ENCODE peak calls at places on chromosomes 13 and 19, in ten cellular contexts. V, K, S, R, L, M, F, O, I and Y are unnamed samples.

GRCh38 chr13:72565893-72566292 is 161.5 kb downstream of the MZT1 start:
- DNase-seq in V (no peak), K (no peak), S (peak; percentile 44), R (no peak), L (no peak), M (no peak), F (no peak), O (no peak), I (no peak), Y (peak; percentile 20)

GRCh38 chr19:16026131-16026530 is 50.2 kb upstream of the TPM4 start:
- DNase-seq in V (no peak), K (no peak), S (no peak), R (no peak), L (no peak), M (no peak), F (no peak), O (no peak), I (no peak), Y (no peak)

GRCh38 chr19:7506385-7507328 is 9.2 kb upstream of the ZNF358 start:
- DNase-seq in V (no peak), K (peak; percentile 24), S (no peak), R (no peak), L (no peak), M (peak; percentile 32), F (peak; percentile 95), O (peak; percentile 78), I (peak; percentile 98), Y (no peak)

GRCh38 chr19:39733841-39734240 is 4.0 kb downstream of the CLC start:
- DNase-seq in V (no peak), K (no peak), S (no peak), R (no peak), L (no peak), M (no peak), F (no peak), O (no peak), I (no peak), Y (no peak)

GRCh38 chr13:66446413-66446812 is 783.7 kb downstream of the PCDH9 start:
- DNase-seq in V (no peak), K (no peak), S (no peak), R (no peak), L (no peak), M (no peak), F (no peak), O (no peak), I (no peak), Y (no peak)

GRCh38 chr19:42316223-42317211 is 3.4 kb downstream of the TMEM145 start:
- DNase-seq in V (peak; percentile 53), K (no peak), S (no peak), R (no peak), L (no peak), M (no peak), F (no peak), O (no peak), I (no peak), Y (no peak)

GRCh38 chr13:100434010-100434763 is 154.4 kb downstream of the GGACT start:
- DNase-seq in V (no peak), K (peak; percentile 33), S (no peak), R (no peak), L (no peak), M (no peak), F (no peak), O (no peak), I (no peak), Y (peak; percentile 36)

GRCh38 chr13:48783181-48783630 is 129.5 kb downstream of the CYSLTR2 start:
- DNase-seq in V (no peak), K (peak; percentile 99), S (no peak), R (no peak), L (no peak), M (peak; percentile 96), F (peak; percentile 79), O (no peak), I (no peak), Y (peak; percentile 95)

GRCh38 chr19:57068326-57068725 is 51.5 kb upstream of the USP29 start:
- DNase-seq in V (no peak), K (no peak), S (no peak), R (no peak), L (no peak), M (no peak), F (no peak), O (no peak), I (no peak), Y (no peak)

GRCh38 chr13:96089749-96090239 is at the start of gene HS6ST3:
- DNase-seq in V (peak; percentile 72), K (no peak), S (no peak), R (no peak), L (no peak), M (no peak), F (no peak), O (no peak), I (peak; percentile 71), Y (no peak)

GRCh38 chr19:1864480-1865171 is 1.2 kb upstream of the KLF16 start:
- DNase-seq in V (peak; percentile 80), K (no peak), S (no peak), R (no peak), L (peak; percentile 49), M (no peak), F (peak; percentile 60), O (peak; percentile 80), I (peak; percentile 95), Y (no peak)

GRCh38 chr19:48400018-48400742 is 6.7 kb downstream of the GRIN2D start:
- DNase-seq in V (no peak), K (peak; percentile 48), S (no peak), R (no peak), L (no peak), M (no peak), F (peak; percentile 40), O (peak; percentile 68), I (peak; percentile 89), Y (no peak)

GRCh38 chr19:46461537-46461936 is 9.8 kb downstream of the PNMA8A start:
- DNase-seq in V (no peak), K (no peak), S (no peak), R (no peak), L (no peak), M (no peak), F (no peak), O (no peak), I (no peak), Y (no peak)

GRCh38 chr13:30616927-30617314 is 799 bp upstream of the USPL1 start:
- DNase-seq in V (no peak), K (peak; percentile 66), S (peak; percentile 81), R (no peak), L (no peak), M (peak; percentile 71), F (peak; percentile 80), O (no peak), I (peak; percentile 89), Y (peak; percentile 77)

GRCh38 chr13:87684850-87685735 is 13.9 kb downstream of the SLITRK5 start:
- DNase-seq in V (no peak), K (no peak), S (no peak), R (no peak), L (no peak), M (no peak), F (no peak), O (no peak), I (no peak), Y (no peak)

GRCh38 chr19:35223084-35223790 is 5.3 kb downstream of the FAM187B start:
- DNase-seq in V (no peak), K (no peak), S (no peak), R (no peak), L (no peak), M (no peak), F (no peak), O (peak; percentile 18), I (no peak), Y (no peak)

GRCh38 chr13:111876506-111876905 is 190.4 kb upstream of the SOX1 start:
- DNase-seq in V (no peak), K (no peak), S (no peak), R (no peak), L (no peak), M (no peak), F (no peak), O (no peak), I (no peak), Y (no peak)

GRCh38 chr13:59452189-59452588 is 711.5 kb downstream of the DIAPH3 start:
- DNase-seq in V (no peak), K (no peak), S (no peak), R (no peak), L (no peak), M (no peak), F (no peak), O (no peak), I (no peak), Y (no peak)